ENCODE peak calls at places on chromosome 14, in eight cellular contexts. B, X, U, C, S, L, R and G are unnamed samples.

GRCh38 chr14:76947078-76947837 is 81.2 kb downstream of the IRF2BPL start:
- DNase-seq in X (peak; percentile 96), S (peak; percentile 72), B (peak; percentile 96), U (peak; percentile 92), L (peak; percentile 94), C (peak; percentile 94), R (peak; percentile 95), G (peak; percentile 67)

GRCh38 chr14:34496007-34496678 is 34.1 kb upstream of the SPTSSA start:
- DNase-seq in S (no peak), C (peak; percentile 21), B (peak; percentile 66), R (no peak), L (peak; percentile 63), U (no peak), X (peak; percentile 57), G (no peak)

GRCh38 chr14:91363776-91364523 is 53.7 kb downstream of the CCDC88C start:
- DNase-seq in C (no peak), B (no peak), L (no peak), X (peak; percentile 76), R (no peak), S (no peak), U (no peak), G (no peak)

GRCh38 chr14:79515158-79515557 is 696.1 kb downstream of the DIO2 start:
- DNase-seq in B (no peak), U (no peak), X (no peak), C (no peak), S (no peak), L (no peak), R (no peak), G (no peak)

GRCh38 chr14:60972295-60972694 is 8.6 kb downstream of the TRMT5 start:
- DNase-seq in C (no peak), S (no peak), X (no peak), B (no peak), R (no peak), L (no peak), U (no peak), G (no peak)

GRCh38 chr14:51535443-51536044 is 116.2 kb upstream of the FRMD6 start:
- DNase-seq in S (no peak), C (no peak), U (peak; percentile 54), R (no peak), X (no peak), B (no peak), L (no peak), G (no peak)

GRCh38 chr14:74349757-74350156 is 1.5 kb downstream of the VRTN start:
- DNase-seq in B (no peak), C (peak; percentile 66), S (no peak), L (no peak), X (no peak), R (peak; percentile 27), U (no peak), G (no peak)

GRCh38 chr14:61003571-61003970 is 22.5 kb downstream of the SLC38A6 start:
- DNase-seq in U (no peak), L (no peak), X (no peak), R (no peak), S (no peak), B (no peak), C (no peak), G (no peak)

GRCh38 chr14:100712490-100712889 is 14.2 kb upstream of the DLK1 start:
- DNase-seq in U (peak; percentile 79), C (peak; percentile 39), B (peak; percentile 64), X (no peak), S (no peak), R (no peak), L (no peak), G (no peak)

GRCh38 chr14:61643546-61643945 is 51.8 kb upstream of the HIF1A start:
- DNase-seq in C (no peak), X (no peak), U (no peak), R (no peak), B (no peak), S (no peak), L (no peak), G (no peak)

GRCh38 chr14:43005807-43006206 is 1399.1 kb downstream of the LRFN5 start:
- DNase-seq in X (no peak), B (no peak), U (peak; percentile 48), C (no peak), L (no peak), R (no peak), S (no peak), G (no peak)

GRCh38 chr14:83816755-83817154 is 1713.2 kb upstream of the FLRT2 start:
- DNase-seq in U (peak; percentile 64), X (no peak), R (no peak), B (no peak), S (no peak), C (no peak), L (no peak), G (no peak)

GRCh38 chr14:53042480-53042879 is 91.6 kb upstream of the FERMT2 start:
- DNase-seq in S (no peak), U (no peak), R (no peak), B (no peak), C (no peak), L (no peak), X (no peak), G (no peak)

GRCh38 chr14:47678157-47678556 is 2.8 kb upstream of the MDGA2 start:
- DNase-seq in C (no peak), B (no peak), S (no peak), U (peak; percentile 9), X (no peak), R (no peak), L (no peak), G (no peak)

GRCh38 chr14:28577711-28578131 is 188.9 kb upstream of the FOXG1 start:
- DNase-seq in R (no peak), U (peak; percentile 95), L (no peak), X (no peak), S (no peak), C (no peak), B (no peak), G (no peak)

GRCh38 chr14:56118611-56119181 is 485 bp downstream of the PELI2 start:
- DNase-seq in X (peak; percentile 67), C (peak; percentile 44), L (peak; percentile 81), U (no peak), S (no peak), B (peak; percentile 66), R (peak; percentile 77), G (no peak)

GRCh38 chr14:94592457-94592856 is 11.2 kb downstream of the SERPINA5 start:
- DNase-seq in C (no peak), U (no peak), S (no peak), L (no peak), R (no peak), X (no peak), B (no peak), G (no peak)

GRCh38 chr14:51277753-51278415 is 37.8 kb downstream of the TMX1 start:
- DNase-seq in X (no peak), L (no peak), S (no peak), R (no peak), B (no peak), C (no peak), U (no peak), G (no peak)

GRCh38 chr14:83607682-83608081 is 1922.3 kb upstream of the FLRT2 start:
- DNase-seq in X (no peak), C (no peak), B (no peak), U (no peak), S (no peak), R (no peak), L (no peak), G (no peak)

DNA sequence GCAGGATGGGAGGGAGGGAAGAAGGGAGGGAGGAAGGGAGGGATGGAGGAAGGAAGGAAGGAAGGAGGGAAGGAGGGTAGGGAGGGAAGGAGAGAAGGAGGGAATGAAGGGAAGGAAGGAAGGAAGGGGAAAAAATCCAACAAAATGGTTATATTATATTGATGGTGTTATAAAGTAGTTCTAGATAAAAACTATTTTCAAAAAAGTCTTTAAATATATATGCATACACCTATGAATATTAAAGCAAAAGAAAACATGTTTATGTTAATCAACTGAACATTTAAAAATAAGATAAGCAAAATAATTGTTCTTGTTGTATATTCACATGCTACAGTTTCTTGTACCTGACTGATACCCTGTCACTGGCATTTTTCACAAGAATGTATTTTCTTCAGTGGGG is 1.9 kb downstream of the BDKRB1 start:
- DNase-seq in X (no peak), S (no peak), C (no peak), L (no peak), R (no peak), U (no peak), B (no peak), G (no peak)
- H3K4me1 ChIP-seq in X (no peaks in the 10 kb centered on the region), S (no peaks in the 10 kb centered on the region), C (no peaks in the 10 kb centered on the region), L (no peaks in the 10 kb centered on the region), R (no peaks in the 10 kb centered on the region), U (peaks cover 6% of the 10 kb centered on the region), B (no peaks in the 10 kb centered on the region), G (no peaks in the 10 kb centered on the region)

GRCh38 chr14:69398053-69398817 is at the start of the genes ERH and SLC39A9:
- DNase-seq in B (peak; percentile 96), X (peak; percentile 98), C (peak; percentile 96), L (peak; percentile 97), U (peak; percentile 98), S (peak; percentile 96), R (peak; percentile 97), G (peak; percentile 97)

GRCh38 chr14:69398818-69399210 is 322 bp downstream of the SLC39A9 start:
- DNase-seq in R (no peak), U (no peak), L (no peak), S (no peak), B (no peak), X (no peak), C (no peak), G (no peak)

GRCh38 chr14:69399750-69400149 is 1.3 kb downstream of the SLC39A9 start:
- DNase-seq in L (no peak), C (no peak), U (no peak), S (no peak), X (no peak), R (no peak), B (no peak), G (no peak)

GRCh38 chr14:69395929-69396328 is 2.2 kb downstream of the ERH start:
- DNase-seq in S (no peak), C (no peak), L (no peak), B (no peak), R (no peak), U (no peak), X (no peak), G (no peak)

DNA sequence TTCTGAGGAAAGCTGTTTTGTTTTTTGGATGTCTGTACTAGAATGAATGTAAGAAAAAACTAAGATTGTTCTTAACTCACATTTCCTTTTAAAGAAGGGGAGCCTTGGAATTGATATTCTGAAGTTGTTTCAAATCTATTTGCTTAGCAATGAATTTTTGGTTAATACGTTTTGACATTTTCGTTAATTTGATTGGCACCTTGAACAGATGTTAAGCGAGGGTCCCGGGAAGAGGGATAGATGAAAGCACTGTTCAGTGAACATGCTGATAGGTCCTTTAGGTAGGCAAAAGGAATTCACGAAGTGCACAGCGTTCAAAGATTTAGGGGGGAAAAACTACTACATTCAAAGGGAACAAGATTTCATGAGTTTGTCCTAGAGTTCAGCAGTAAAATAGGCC is 1.7 kb downstream of the SLC39A9 start:
- DNase-seq in S (no peak), U (no peak), X (no peak), R (no peak), C (no peak), B (no peak), L (no peak), G (no peak)
- H3K4me1 ChIP-seq in S (peaks cover 62% of the 10 kb centered on the region), U (peaks cover 34% of the 10 kb centered on the region), X (no peaks in the 10 kb centered on the region), R (no peaks in the 10 kb centered on the region), C (peaks cover 42% of the 10 kb centered on the region), B (peaks cover 19% of the 10 kb centered on the region), L (peaks cover 30% of the 10 kb centered on the region), G (peaks cover 49% of the 10 kb centered on the region)

GRCh38 chr14:70921669-70922068 is 14.4 kb downstream of the PCNX1 start:
- DNase-seq in L (no peak), C (no peak), B (no peak), S (no peak), U (peak; percentile 50), R (no peak), X (no peak), G (no peak)
- H3K4me1 ChIP-seq in L (peaks cover 8% of the 10 kb centered on the region), C (no peaks in the 10 kb centered on the region), B (peaks cover 4% of the 10 kb centered on the region), S (peaks cover 97% of the 10 kb centered on the region), U (peaks cover 24% of the 10 kb centered on the region), R (no peaks in the 10 kb centered on the region), X (no peaks in the 10 kb centered on the region), G (peaks cover 90% of the 10 kb centered on the region)

GRCh38 chr14:103697601-103698379 is 17.5 kb downstream of the XRCC3 start:
- DNase-seq in X (peak; percentile 49), S (no peak), C (no peak), B (no peak), U (no peak), L (no peak), R (no peak), G (no peak)
- H3K4me1 ChIP-seq in X (no peaks in the 10 kb centered on the region), S (no peaks in the 10 kb centered on the region), C (peaks cover 60% of the 10 kb centered on the region), B (peaks cover 22% of the 10 kb centered on the region), U (peaks cover 13% of the 10 kb centered on the region), L (peaks cover 50% of the 10 kb centered on the region), R (peaks cover 10% of the 10 kb centered on the region), G (no peaks in the 10 kb centered on the region)